ENCODE peak calls at places on chromosomes 13 and 19, in nine cellular contexts. U is vagina; D is H1; K is neural crest cell; T is upper lobe of right lung; Z is tibial artery; H is lung; Q is esophagus muscularis mucosa; S is CD8-positive, alpha-beta T cell. C is an unnamed sample.

GRCh38 chr13:52411629-52412028 is 5.7 kb upstream of the THSD1 start:
- DNase-seq in S (no peak), D (no peak), Z (no peak), K (no peak), T (no peak), Q (no peak), H (no peak), U (no peak), C (no peak)

GRCh38 chr13:85586422-85586831 is 212.8 kb downstream of the SLITRK6 start:
- DNase-seq in D (no peak), Q (no peak), K (no peak), H (no peak), T (no peak), S (no peak), Z (no peak), U (no peak), C (no peak)

GRCh38 chr19:33392341-33393285 is 19.1 kb downstream of the CEBPG start:
- DNase-seq in K (no peak), Z (peak), S (no peak), Q (no peak), T (peak), D (no peak), U (no peak), H (no peak), C (peak)

GRCh38 chr19:17405250-17406038 is at the start of gene BST2:
- DNase-seq in S (peak), K (no peak), Q (no peak), Z (no peak), D (no peak), H (peak), T (no peak), U (no peak), C (peak)

GRCh38 chr13:85492283-85492682 is 306.9 kb downstream of the SLITRK6 start:
- DNase-seq in T (no peak), D (no peak), S (no peak), Z (no peak), U (no peak), K (no peak), Q (no peak), H (no peak), C (no peak)

GRCh38 chr19:51387924-51388389 is at the start of gene LIM2:
- DNase-seq in Z (no peak), D (no peak), Q (no peak), K (no peak), S (no peak), U (no peak), H (no peak), T (no peak), C (no peak)

GRCh38 chr13:33057019-33057785 is 41.0 kb downstream of the KL start:
- DNase-seq in Q (no peak), Z (no peak), D (no peak), K (no peak), H (no peak), S (no peak), T (no peak), U (no peak), C (peak)

GRCh38 chr13:20566424-20566916 is 487 bp upstream of the IFT88 start:
- DNase-seq in D (no peak), K (no peak), T (no peak), Q (peak), S (no peak), U (no peak), Z (no peak), H (no peak), C (no peak)

GRCh38 chr19:33418871-33419762 is 45.6 kb downstream of the CEBPG start:
- DNase-seq in T (no peak), U (no peak), D (no peak), S (no peak), K (no peak), Z (no peak), H (no peak), Q (no peak), C (no peak)

GRCh38 chr13:102555914-102556553 is 40.8 kb upstream of the TPP2 start:
- DNase-seq in D (no peak), U (no peak), Q (no peak), K (peak), T (no peak), H (no peak), S (no peak), Z (no peak), C (peak)

GRCh38 chr13:22422023-22422422 is 751.1 kb downstream of the FGF9 start:
- DNase-seq in K (no peak), T (no peak), S (no peak), H (no peak), U (no peak), D (no peak), Z (no peak), Q (no peak), C (no peak)

GRCh38 chr19:41945135-41945766 is 13.9 kb downstream of the RABAC1 start:
- DNase-seq in H (no peak), T (no peak), Z (no peak), S (peak), Q (no peak), U (no peak), K (no peak), D (no peak), C (peak)

GRCh38 chr13:83086948-83087347 is 795.3 kb downstream of the SLITRK1 start:
- DNase-seq in Z (no peak), D (no peak), T (no peak), H (no peak), S (no peak), U (no peak), Q (no peak), K (no peak), C (no peak)

GRCh38 chr13:32850311-32851052 is 165.7 kb upstream of the KL start:
- DNase-seq in U (no peak), Z (no peak), S (no peak), D (peak), H (no peak), K (no peak), Q (peak), T (no peak), C (no peak)

GRCh38 chr19:28981994-28982393 is 231.0 kb downstream of the UQCRFS1 start:
- DNase-seq in H (no peak), Q (no peak), T (no peak), K (no peak), D (no peak), U (no peak), S (no peak), Z (no peak), C (no peak)

GRCh38 chr13:70043685-70044084 is 63.9 kb upstream of the ATXN8OS start:
- DNase-seq in K (no peak), Z (no peak), Q (no peak), H (no peak), T (no peak), D (no peak), S (no peak), U (no peak), C (peak)

GRCh38 chr13:37481005-37481857 is 117.3 kb downstream of the POSTN start:
- DNase-seq in D (no peak), Z (no peak), Q (no peak), U (no peak), K (no peak), H (no peak), T (no peak), S (no peak), C (no peak)

GRCh38 chr19:3801412-3802096 is 15.4 kb upstream of the MATK start:
- DNase-seq in U (no peak), D (peak), Z (no peak), H (no peak), K (no peak), T (no peak), Q (no peak), S (peak), C (peak)

GRCh38 chr13:94233401-94233800 is 246.1 kb downstream of the DCT start:
- DNase-seq in U (no peak), S (no peak), D (no peak), H (no peak), T (no peak), Z (no peak), K (no peak), Q (no peak), C (no peak)

GRCh38 chr13:46496086-46496485 is 56.9 kb upstream of the LRCH1 start:
- DNase-seq in K (no peak), U (no peak), S (no peak), Q (no peak), T (no peak), D (no peak), Z (no peak), H (no peak), C (no peak)

GRCh38 chr19:30408734-30409301 is 36.6 kb downstream of the ZNF536 start:
- DNase-seq in Q (no peak), D (no peak), T (no peak), S (no peak), U (no peak), Z (no peak), H (no peak), K (no peak), C (no peak)

GRCh38 chr13:112711528-112712265 is 21.9 kb downstream of the ATP11A start:
- DNase-seq in Z (peak), D (peak), U (no peak), S (no peak), H (peak), T (peak), K (peak), Q (peak), C (peak)

GRCh38 chr13:91278888-91279287 is 68.6 kb upstream of the MIR17HG start:
- DNase-seq in D (no peak), T (no peak), K (no peak), Z (no peak), S (no peak), H (no peak), Q (no peak), U (no peak), C (no peak)

GRCh38 chr19:38793186-38793585 is 4.2 kb downstream of the LGALS7B start:
- DNase-seq in Z (no peak), K (no peak), U (no peak), S (no peak), T (no peak), Q (no peak), D (no peak), H (no peak), C (no peak)

GRCh38 chr13:74574964-74575728 is 440.9 kb upstream of the KLF12 start:
- DNase-seq in Z (no peak), S (no peak), D (no peak), K (no peak), H (no peak), Q (no peak), T (no peak), U (no peak), C (no peak)
- TF ChIP-seq CTCF in Z (no peak), S (no peak), D (no peak), K (no peak), H (no peak), Q (no peak), T (no peak), U (no peak), C (no peak)

GRCh38 chr13:105982219-105982618 is 553.2 kb downstream of the EFNB2 start:
- DNase-seq in T (no peak), Q (peak), S (no peak), K (no peak), D (peak), H (no peak), U (no peak), Z (no peak), C (no peak)
- TF ChIP-seq CTCF in T (no peak), Q (no peak), S (no peak), K (no peak), D (peak), H (no peak), U (no peak), Z (no peak), C (no peak)

DNA sequence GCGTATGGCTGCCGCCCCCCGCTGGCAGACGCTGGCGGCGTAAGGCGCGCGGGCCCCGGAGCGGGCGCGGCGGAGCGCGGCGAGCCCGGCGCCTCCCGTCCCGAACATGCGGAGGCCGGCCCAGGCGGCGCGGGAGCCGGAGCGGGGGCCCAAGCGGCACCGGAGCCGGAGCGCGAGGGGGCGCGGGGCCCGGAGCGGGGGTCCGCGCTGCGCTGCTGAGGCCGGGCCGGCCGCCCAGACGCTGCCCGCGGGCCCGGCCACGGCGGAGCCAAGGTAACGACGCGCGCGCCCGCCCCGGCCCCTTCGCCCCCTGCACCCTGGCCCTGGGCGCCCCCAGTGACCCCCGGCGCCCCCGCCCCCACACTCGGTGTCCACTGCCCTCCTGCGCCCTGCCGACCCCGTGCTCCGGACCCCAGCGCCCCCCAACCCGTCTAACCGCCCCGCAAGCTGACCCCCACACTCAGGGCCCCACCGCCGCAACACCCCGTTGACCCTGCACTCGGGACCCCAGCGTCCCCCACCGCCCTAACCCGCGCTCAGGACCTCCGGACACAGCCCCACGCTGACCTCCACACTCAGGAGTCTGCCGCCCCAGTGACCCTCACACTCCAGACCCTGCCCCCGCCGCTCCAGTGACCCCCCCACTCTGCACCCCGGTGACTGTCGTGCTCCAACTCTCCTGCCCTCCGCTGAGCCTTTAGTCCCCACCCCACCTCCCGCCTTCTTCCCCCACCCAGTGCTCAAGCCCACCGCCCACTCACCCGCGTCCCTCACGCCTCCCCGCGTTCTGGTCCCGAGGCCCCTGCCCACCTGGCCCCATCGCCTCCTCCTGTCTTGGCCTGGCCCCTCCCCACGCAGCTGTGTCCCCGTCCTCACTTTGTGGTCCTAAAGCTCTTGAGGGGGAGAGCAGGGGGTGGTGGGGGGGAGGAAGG is at the start of gene CSNK1G2:
- DNase-seq in U (no peak), T (peak), D (no peak), K (no peak), S (no peak), Q (no peak), Z (no peak), H (peak), C (no peak)
- TF ChIP-seq CTCF in U (no peak), T (no peak), D (no peak), K (no peak), S (no peak), Q (peak), Z (peak), H (no peak), C (peak)

DNA sequence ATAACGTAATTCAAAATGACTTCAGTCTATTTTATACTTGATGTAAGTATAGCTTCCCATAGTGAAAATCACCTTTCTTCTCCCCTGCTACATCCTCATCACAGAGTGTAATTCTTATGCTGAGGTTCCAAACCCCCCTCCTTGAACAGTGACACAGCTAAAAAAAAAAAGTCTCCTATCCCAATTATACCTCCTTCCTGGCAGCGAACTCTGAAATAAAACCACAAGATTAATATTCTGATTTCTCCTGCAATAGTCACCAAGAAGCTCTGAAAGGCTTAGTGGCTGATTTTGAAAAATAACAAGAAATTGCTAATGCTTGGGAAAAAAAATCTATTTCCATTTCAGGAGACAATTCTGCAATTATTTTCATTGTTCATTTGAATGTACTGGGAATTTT is 36.3 kb downstream of the EFNB2 start:
- DNase-seq in T (no peak), K (no peak), H (no peak), Z (no peak), Q (no peak), S (no peak), D (no peak), U (no peak), C (no peak)
- TF ChIP-seq CTCF in T (no peak), K (no peak), H (no peak), Z (no peak), Q (no peak), S (no peak), D (no peak), U (no peak), C (no peak)

C was measured in GM10248.